ENCODE peak calls at places on chromosome 20, in seven cellular contexts. R is GM12878, D is GM06990, F is endothelial cell, X is psoas muscle, O is epithelial cell of esophagus, A is PC-9. S is an unnamed sample.

GRCh38 chr20:40719330-40719729 is 30.3 kb upstream of the MAFB start:
- DNase-seq in D (no peak), F (no peak), A (no peak), X (no peak), O (no peak), R (no peak), S (no peak)

GRCh38 chr20:44683263-44684046 is 31.7 kb upstream of the CCN5 start:
- DNase-seq in A (peak; percentile 76), R (peak; percentile 45), X (no peak), D (no peak), F (peak; percentile 75), O (peak; percentile 66), S (peak; percentile 90)

GRCh38 chr20:9294081-9294480 is 220.3 kb upstream of the LAMP5 start:
- DNase-seq in O (peak; percentile 77), F (no peak), D (no peak), R (no peak), A (no peak), X (no peak), S (no peak)

GRCh38 chr20:25304025-25304549 is 56.2 kb downstream of the PYGB start:
- DNase-seq in X (no peak), A (no peak), D (no peak), O (no peak), R (no peak), F (no peak), S (no peak)

GRCh38 chr20:63101781-63102719 is 95.3 kb upstream of the BHLHE23 start:
- DNase-seq in D (peak; percentile 72), F (no peak), X (peak; percentile 33), R (no peak), A (no peak), O (peak; percentile 35), S (peak; percentile 73)

GRCh38 chr20:63062188-63063140 is 55.7 kb upstream of the BHLHE23 start:
- DNase-seq in O (no peak), R (no peak), D (no peak), X (no peak), F (no peak), A (no peak), S (no peak)

GRCh38 chr20:58637466-58638198 is 13.5 kb upstream of the STX16 start:
- DNase-seq in A (no peak), X (no peak), R (no peak), O (no peak), D (no peak), F (no peak), S (no peak)

GRCh38 chr20:50381771-50382593 is 128.2 kb upstream of the PTPN1 start:
- DNase-seq in D (no peak), F (no peak), R (peak; percentile 30), X (no peak), A (no peak), O (no peak), S (peak; percentile 56)

GRCh38 chr20:9211016-9211760 is 142.3 kb downstream of the PLCB4 start:
- DNase-seq in A (no peak), D (no peak), O (no peak), X (no peak), F (no peak), R (no peak), S (no peak)

GRCh38 chr20:4769328-4769727 is 47.6 kb downstream of the PRND start:
- DNase-seq in D (no peak), A (no peak), O (no peak), R (no peak), X (no peak), F (no peak), S (no peak)

GRCh38 chr20:57030611-57031600 is 235.5 kb downstream of the BMP7 start:
- DNase-seq in A (peak; percentile 62), O (no peak), F (no peak), X (no peak), D (no peak), R (no peak), S (no peak)

GRCh38 chr20:63070771-63071540 is 64.2 kb upstream of the BHLHE23 start:
- DNase-seq in F (no peak), D (no peak), A (no peak), X (no peak), R (no peak), O (no peak), S (no peak)

GRCh38 chr20:19812056-19812455 is 54.0 kb downstream of the RIN2 start:
- DNase-seq in R (no peak), D (no peak), F (no peak), A (no peak), X (no peak), O (no peak), S (no peak)

GRCh38 chr20:62360854-62361798 is 6.0 kb downstream of the LAMA5 start:
- DNase-seq in X (peak; percentile 29), D (no peak), A (peak; percentile 89), F (no peak), O (no peak), R (no peak), S (no peak)

GRCh38 chr20:19025430-19026120 is 186.9 kb upstream of the SLC24A3 start:
- DNase-seq in F (no peak), A (no peak), O (no peak), R (no peak), D (no peak), X (no peak), S (no peak)

DNA sequence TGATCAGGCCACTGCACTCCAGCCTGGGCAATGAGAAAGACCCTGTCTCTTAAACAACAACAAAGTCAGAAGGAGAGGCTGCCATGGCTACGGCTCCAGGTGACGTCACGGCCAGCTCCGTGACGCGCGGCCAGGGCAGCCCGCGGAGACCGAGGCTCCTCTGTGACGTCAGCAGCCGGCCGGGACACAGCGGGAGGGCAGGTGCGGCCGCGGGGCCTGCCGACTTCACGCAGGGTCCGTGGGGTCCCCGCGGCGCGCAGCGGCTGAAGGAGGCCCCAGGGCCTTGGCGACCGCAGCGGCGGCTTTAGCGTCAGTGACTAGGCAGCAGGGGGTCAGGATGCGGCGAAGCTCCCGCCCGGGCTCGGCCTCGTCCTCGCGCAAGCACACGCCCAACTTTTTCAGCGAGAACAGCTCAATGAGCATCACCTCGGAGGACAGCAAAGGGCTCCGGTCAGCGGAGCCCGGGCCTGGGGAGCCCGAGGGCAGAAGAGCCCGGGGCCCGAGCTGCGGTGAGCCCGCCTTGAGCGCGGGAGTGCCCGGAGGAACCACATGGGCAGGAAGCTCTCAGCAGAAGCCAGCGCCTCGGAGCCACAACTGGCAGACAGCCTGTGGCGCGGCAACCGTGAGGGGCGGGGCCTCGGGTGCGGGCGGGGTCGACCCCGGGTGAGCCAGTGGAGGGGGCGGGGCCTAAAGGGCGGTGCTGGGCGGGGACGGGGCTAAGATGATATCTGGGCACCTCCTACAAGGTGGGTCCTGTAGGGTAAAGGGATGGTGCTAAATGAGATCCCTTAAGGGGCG is at the start of gene SPAG4:
- DNase-seq in D (peak; percentile 98), A (peak; percentile 100), R (no peak), O (peak; percentile 100), X (peak; percentile 99), F (peak; percentile 100), S (peak; percentile 100)
- TF ChIP-seq CTCF in D (no peak), A (no peak), R (no peak), O (no peak), X (no peak), F (no peak), S (no peak)

DNA sequence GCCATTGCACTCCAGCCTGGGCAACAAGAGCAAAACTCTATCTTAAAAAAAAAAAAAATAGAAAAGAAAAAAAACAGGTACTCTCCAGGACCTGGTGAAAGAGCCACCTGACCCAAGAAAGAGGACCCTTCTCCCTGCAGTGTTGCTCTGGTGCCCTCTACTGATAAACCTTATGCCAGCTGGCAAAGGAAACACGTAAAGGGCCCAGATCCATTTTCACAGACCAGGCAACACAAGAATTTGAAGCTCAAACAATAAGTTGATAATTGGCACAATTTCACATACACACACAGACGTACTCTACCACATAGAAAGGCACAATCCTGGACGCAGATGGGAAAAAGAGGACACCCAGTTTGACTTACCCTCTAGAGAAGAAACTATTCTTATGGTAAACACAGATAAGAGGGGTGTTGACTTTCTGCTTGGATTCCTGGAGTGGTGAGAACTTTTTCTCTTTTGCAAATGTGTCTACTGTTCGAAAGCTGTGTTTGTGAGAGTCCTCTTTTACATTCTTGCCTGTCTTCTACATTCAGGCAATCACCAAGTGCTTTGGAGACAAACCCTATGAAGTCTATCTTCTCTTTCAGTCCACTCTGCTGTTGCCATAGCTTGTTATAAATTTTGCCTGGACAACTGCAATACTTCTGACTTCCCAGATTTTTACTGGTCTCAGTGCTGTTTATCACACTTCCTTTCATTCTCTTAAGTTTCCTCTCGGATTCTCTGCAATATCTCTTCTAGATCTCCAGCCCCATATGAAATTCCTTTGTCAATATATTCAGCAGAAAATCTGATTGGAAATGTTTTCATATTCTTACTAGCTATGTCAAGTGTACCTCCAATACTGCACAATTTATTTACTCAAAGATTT is 6.4 kb upstream of the SNRPB start:
- DNase-seq in D (no peak), R (no peak), F (no peak), O (no peak), X (no peak), A (no peak), S (no peak)
- TF ChIP-seq CTCF in D (peak; percentile 27), R (peak; percentile 17), F (no peak), O (peak; percentile 17), X (peak; percentile 5), A (no peak), S (no peak)

DNA sequence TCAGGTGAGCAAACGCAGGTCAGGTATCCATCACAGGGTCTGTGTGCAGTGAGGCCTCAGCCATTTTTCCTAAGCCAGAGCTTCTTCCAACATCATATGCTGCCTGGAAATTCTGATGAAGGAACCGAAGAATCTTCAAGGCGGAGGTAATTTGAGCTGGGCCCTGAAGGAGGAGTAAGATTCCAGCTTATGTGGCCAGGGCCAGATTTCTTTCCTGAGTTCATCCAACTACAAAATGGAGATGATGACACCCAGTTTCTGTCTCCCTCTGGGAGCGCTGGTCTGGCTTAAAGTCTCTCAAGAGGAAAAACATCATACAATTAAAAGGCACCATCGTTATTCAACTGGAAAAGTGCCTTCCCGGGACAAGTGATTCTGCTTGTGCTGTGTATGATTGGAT is 6.9 kb upstream of the MANBAL start:
- DNase-seq in D (no peak), F (peak; percentile 18), R (no peak), A (no peak), O (peak; percentile 66), X (no peak), S (no peak)
- TF ChIP-seq CTCF in D (no peak), F (no peak), R (peak; percentile 17), A (peak; percentile 29), O (peak; percentile 64), X (no peak), S (no peak)

GRCh38 chr20:2470432-2471193 is at the start of gene SNRPB:
- DNase-seq in O (peak; percentile 100), D (peak; percentile 96), R (peak; percentile 94), A (peak; percentile 96), F (peak; percentile 90), X (peak; percentile 95), S (peak; percentile 99)
- TF ChIP-seq CTCF in O (no peak), D (no peak), R (no peak), A (no peak), F (no peak), X (no peak), S (no peak)

DNA sequence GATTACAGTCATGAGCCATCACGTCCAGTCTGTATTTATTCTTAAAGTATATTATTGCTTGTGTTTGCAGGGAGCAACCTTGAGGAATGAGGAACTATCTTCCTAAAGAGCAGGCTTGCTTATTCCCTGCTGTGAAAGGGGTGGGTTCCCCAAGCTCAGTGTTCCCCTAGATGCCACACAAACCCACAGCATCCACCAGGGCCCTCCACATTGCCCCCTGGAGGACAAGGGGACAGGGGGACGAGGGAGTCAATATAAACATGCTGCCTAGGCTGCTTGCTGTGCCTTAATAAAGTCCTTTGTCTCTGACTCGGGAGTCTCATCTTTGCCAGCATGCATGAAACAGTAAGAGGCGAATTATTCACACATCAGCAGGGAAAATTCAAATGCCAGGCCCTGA is 8.0 kb upstream of the IDH3B start:
- DNase-seq in A (no peak), F (peak; percentile 28), R (no peak), D (no peak), O (no peak), X (no peak), S (no peak)
- TF ChIP-seq CTCF in A (no peak), F (no peak), R (peak; percentile 11), D (no peak), O (peak; percentile 20), X (no peak), S (peak; percentile 13)

GRCh38 chr20:33947709-33948295 is 45.9 kb upstream of the RALY start:
- DNase-seq in O (peak; percentile 54), X (no peak), D (no peak), F (peak; percentile 58), R (peak; percentile 19), A (peak; percentile 55), S (peak; percentile 64)
- TF ChIP-seq CTCF in O (peak; percentile 56), X (peak; percentile 43), D (peak; percentile 52), F (peak; percentile 93), R (peak; percentile 39), A (peak; percentile 83), S (peak; percentile 52)

S was measured in GM12865.